ENCODE peak calls at places on chromosomes 2 and 18, in nine cellular contexts. E is HFFc6, G is colonic mucosa, Z is pancreas, I is MCF 10A, O is AG10803, L is B cell, R is RWPE1, V is HL-60. Q is an unnamed sample.
A peak's percentile ranks its signal among the peaks of the same experiment; 100 is the strongest.

GRCh38 chr18:41347057-41347456 is 608.0 kb upstream of the PIK3C3 start:
- DNase-seq in E (peak; percentile 43), G (no peak), Z (no peak), I (no peak), O (peak; percentile 67), L (no peak), R (no peak), V (no peak), Q (peak; percentile 17)

GRCh38 chr2:30823452-30823851 is 16.2 kb upstream of the CAPN13 start:
- DNase-seq in E (no peak), G (no peak), Z (no peak), I (no peak), O (no peak), L (no peak), R (no peak), V (no peak), Q (no peak)

GRCh38 chr2:199310654-199311275 is 147.0 kb downstream of the SATB2 start:
- DNase-seq in E (no peak), G (no peak), Z (no peak), I (no peak), O (no peak), L (no peak), R (no peak), V (no peak), Q (no peak)

GRCh38 chr18:939958-940357 is 35.3 kb downstream of the ADCYAP1 start:
- DNase-seq in E (no peak), G (no peak), Z (no peak), I (no peak), O (no peak), L (no peak), R (no peak), V (no peak), Q (no peak)

GRCh38 chr2:160630801-160631590 is 137.4 kb upstream of the RBMS1 start:
- DNase-seq in E (no peak), G (no peak), Z (no peak), I (no peak), O (peak; percentile 43), L (no peak), R (no peak), V (no peak), Q (no peak)

GRCh38 chr2:208369091-208369490 is 37.5 kb upstream of the PTH2R start:
- DNase-seq in E (no peak), G (no peak), Z (no peak), I (peak; percentile 62), O (peak; percentile 58), L (no peak), R (peak; percentile 69), V (no peak), Q (peak; percentile 71)

GRCh38 chr2:159516241-159516758 is 100.0 kb downstream of the BAZ2B start:
- DNase-seq in E (peak; percentile 8), G (peak; percentile 45), Z (peak; percentile 15), I (peak; percentile 76), O (peak; percentile 18), L (peak; percentile 40), R (peak; percentile 69), V (peak; percentile 10), Q (peak; percentile 82)

GRCh38 chr2:193556766-193557470 is 1362.2 kb upstream of the TMEFF2 start:
- DNase-seq in E (no peak), G (no peak), Z (no peak), I (peak; percentile 9), O (no peak), L (no peak), R (no peak), V (no peak), Q (peak; percentile 37)

GRCh38 chr2:159650574-159650973 is 34.2 kb upstream of the BAZ2B start:
- DNase-seq in E (no peak), G (no peak), Z (no peak), I (no peak), O (no peak), L (no peak), R (no peak), V (peak; percentile 6), Q (no peak)

GRCh38 chr2:196291873-196292800 is 120.8 kb upstream of the STK17B start:
- DNase-seq in E (no peak), G (no peak), Z (no peak), I (peak; percentile 87), O (no peak), L (no peak), R (peak; percentile 55), V (no peak), Q (peak; percentile 90)

GRCh38 chr2:661215-661635 is 16.0 kb downstream of the TMEM18 start:
- DNase-seq in E (no peak), G (no peak), Z (no peak), I (no peak), O (no peak), L (no peak), R (no peak), V (no peak), Q (no peak)

GRCh38 chr2:234964631-234965461 is 13.0 kb downstream of the SH3BP4 start:
- DNase-seq in E (peak; percentile 70), G (peak; percentile 14), Z (no peak), I (no peak), O (peak; percentile 55), L (no peak), R (no peak), V (no peak), Q (no peak)

GRCh38 chr2:113050921-113051895 is 1.5 kb downstream of the IL36B start:
- DNase-seq in E (no peak), G (no peak), Z (no peak), I (no peak), O (no peak), L (no peak), R (no peak), V (no peak), Q (no peak)

GRCh38 chr2:148893906-148894305 is 18.9 kb downstream of the KIF5C start:
- DNase-seq in E (no peak), G (no peak), Z (no peak), I (no peak), O (no peak), L (no peak), R (no peak), V (no peak), Q (no peak)

GRCh38 chr2:122858075-122858702 is 1102.7 kb downstream of the TSN start:
- DNase-seq in E (no peak), G (no peak), Z (no peak), I (no peak), O (no peak), L (no peak), R (no peak), V (no peak), Q (no peak)

GRCh38 chr2:185433824-185434223 is 304.8 kb upstream of the FSIP2 start:
- DNase-seq in E (no peak), G (no peak), Z (no peak), I (no peak), O (no peak), L (no peak), R (peak; percentile 20), V (no peak), Q (peak; percentile 71)

DNA sequence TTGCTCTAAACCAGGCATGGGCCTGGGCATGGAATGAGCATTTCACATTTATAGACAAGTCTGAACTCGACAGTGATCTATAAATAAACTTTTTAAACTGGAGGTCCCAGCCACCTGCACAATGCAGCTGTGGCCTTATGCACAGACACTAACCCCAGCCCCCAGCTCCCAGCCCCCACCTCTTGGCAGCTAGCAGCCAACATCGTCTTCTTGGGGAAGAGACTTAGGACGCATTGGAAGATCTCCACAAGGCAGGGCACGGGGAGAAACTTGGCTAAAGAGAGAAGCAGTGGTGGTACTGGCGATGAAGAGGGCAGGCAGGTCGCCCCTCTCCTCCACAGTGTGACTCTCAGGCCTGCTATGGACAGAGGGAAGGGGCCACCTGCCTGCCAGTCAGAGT is 213.2 kb downstream of the ANAPC1 start:
- DNase-seq in E (no peak), G (peak; percentile 11), Z (no peak), I (no peak), O (no peak), L (no peak), R (no peak), V (no peak), Q (no peak)
- TF ChIP-seq CTCF in E (no peak), G (no peak), Z (no peak), I (no peak), O (no peak), L (no peak), R (no peak), V (no peak), Q (no peak)

GRCh38 chr2:128385365-128385764 is 66.7 kb upstream of the HS6ST1 start:
- DNase-seq in E (no peak), G (no peak), Z (no peak), I (no peak), O (no peak), L (no peak), R (no peak), V (no peak), Q (no peak)
- TF ChIP-seq CTCF in E (no peak), G (no peak), Z (no peak), I (no peak), O (no peak), L (no peak), R (no peak), V (no peak), Q (no peak)

DNA sequence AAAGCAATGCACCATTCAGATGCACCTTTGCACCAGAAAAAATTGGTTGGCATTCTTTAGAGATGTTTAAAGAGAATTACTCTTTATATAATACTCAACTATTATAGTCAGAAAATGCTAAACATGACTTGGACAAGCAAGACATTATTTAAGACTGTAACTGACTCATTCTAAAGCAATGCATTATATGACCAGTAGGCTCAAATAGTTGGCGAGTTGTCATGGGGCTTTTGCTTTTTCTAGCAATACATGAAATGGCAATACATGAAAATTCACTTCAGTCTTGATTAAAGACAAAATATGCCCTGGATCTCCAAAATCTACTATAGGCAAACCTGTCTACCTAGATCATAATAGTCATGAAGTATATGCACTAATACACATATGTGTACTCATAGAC is 216.9 kb upstream of the VWC2L start:
- DNase-seq in E (peak; percentile 81), G (no peak), Z (no peak), I (peak; percentile 35), O (peak; percentile 72), L (no peak), R (no peak), V (no peak), Q (peak; percentile 64)
- TF ChIP-seq CTCF in E (peak; percentile 64), G (no peak), Z (no peak), I (peak; percentile 4), O (peak; percentile 13), L (no peak), R (no peak), V (no peak), Q (no peak)

GRCh38 chr18:46830633-46831032 is 73.8 kb upstream of the ST8SIA5 start:
- DNase-seq in E (no peak), G (no peak), Z (no peak), I (no peak), O (peak; percentile 6), L (no peak), R (no peak), V (no peak), Q (no peak)

GRCh38 chr18:46832856-46833255 is 76.0 kb upstream of the ST8SIA5 start:
- DNase-seq in E (no peak), G (no peak), Z (peak; percentile 8), I (no peak), O (no peak), L (no peak), R (no peak), V (no peak), Q (no peak)

GRCh38 chr18:46833899-46834298 is 77.0 kb upstream of the ST8SIA5 start:
- DNase-seq in E (no peak), G (no peak), Z (no peak), I (no peak), O (no peak), L (no peak), R (no peak), V (no peak), Q (no peak)

GRCh38 chr18:46831434-46831833 is 74.6 kb upstream of the ST8SIA5 start:
- DNase-seq in E (no peak), G (no peak), Z (no peak), I (no peak), O (no peak), L (no peak), R (no peak), V (no peak), Q (no peak)

GRCh38 chr18:46829947-46830346 is 73.1 kb upstream of the ST8SIA5 start:
- DNase-seq in E (no peak), G (no peak), Z (no peak), I (no peak), O (no peak), L (no peak), R (no peak), V (no peak), Q (no peak)
- TF ChIP-seq CTCF in E (no peak), G (no peak), Z (no peak), I (no peak), O (no peak), L (no peak), R (no peak), V (no peak), Q (no peak)

Q was measured in foreskin keratinocyte.